ENCODE peak calls at places on chromosomes 1 and 21, in seven cellular contexts. R is EL; M is mucosa of descending colon; W is adipocyte; H is fibroblast of the conjunctiva; U is stimulated activated CD8-positive, alpha-beta memory T cell treated with anti-CD3 and anti-CD28 coated beads, Interleukin-7, amount 100 ng/mL, for 1 hour; O is NCI-H748 treated with DMSO at 0.1 percent for 48 hours. C is an unnamed sample.

GRCh38 chr1:39969048-39969447 is 14.1 kb downstream of the MFSD2A start:
- DNase-seq in R (peak), M (no peak), W (no peak), H (no peak), U (no peak), O (no peak), C (no peak)

GRCh38 chr1:9345922-9346321 is 53.2 kb downstream of the SPSB1 start:
- DNase-seq in R (no peak), M (no peak), W (no peak), H (no peak), U (no peak), O (no peak), C (no peak)

GRCh38 chr1:68107771-68108170 is 57.3 kb upstream of the DIRAS3 start:
- DNase-seq in R (peak), M (no peak), W (no peak), H (no peak), U (no peak), O (no peak), C (no peak)

GRCh38 chr1:64539808-64540207 is 69.9 kb downstream of the CACHD1 start:
- DNase-seq in R (peak), M (peak), W (peak), H (peak), U (no peak), O (no peak), C (no peak)

GRCh38 chr1:33515112-33515511 is 42.7 kb downstream of the ZSCAN20 start:
- DNase-seq in R (no peak), M (no peak), W (no peak), H (no peak), U (no peak), O (no peak), C (no peak)

GRCh38 chr1:172870901-172871606 is 179.7 kb downstream of the TNFSF18 start:
- DNase-seq in R (peak), M (no peak), W (peak), H (no peak), U (no peak), O (no peak), C (no peak)

GRCh38 chr1:207565546-207566468 is 69.8 kb downstream of the CR1 start:
- DNase-seq in R (peak), M (no peak), W (peak), H (no peak), U (no peak), O (no peak), C (no peak)

GRCh38 chr1:33237579-33237978 is 18.7 kb upstream of the ZNF362 start:
- DNase-seq in R (peak), M (no peak), W (no peak), H (no peak), U (no peak), O (no peak), C (peak)

GRCh38 chr1:172637522-172637921 is 21.4 kb upstream of the FASLG start:
- DNase-seq in R (peak), M (no peak), W (peak), H (peak), U (no peak), O (no peak), C (peak)

GRCh38 chr1:186474208-186474607 is 13.3 kb upstream of the PDC start:
- DNase-seq in R (peak), M (no peak), W (no peak), H (no peak), U (no peak), O (no peak), C (no peak)

GRCh38 chr21:34771512-34772028 is 102.8 kb downstream of the CLIC6 start:
- DNase-seq in R (peak), M (no peak), W (peak), H (peak), U (no peak), O (no peak), C (peak)

GRCh38 chr1:158103860-158104522 is 76.7 kb upstream of the CD1D start:
- DNase-seq in R (no peak), M (no peak), W (no peak), H (no peak), U (no peak), O (no peak), C (no peak)

GRCh38 chr1:198713081-198713480 is 74.2 kb downstream of the PTPRC start:
- DNase-seq in R (peak), M (no peak), W (peak), H (no peak), U (no peak), O (no peak), C (no peak)

GRCh38 chr1:233256191-233256590 is 39.3 kb downstream of the PCNX2 start:
- DNase-seq in R (no peak), M (no peak), W (peak), H (peak), U (no peak), O (no peak), C (no peak)

GRCh38 chr21:25717491-25718139 is 17.1 kb downstream of the ATP5PF start:
- DNase-seq in R (peak), M (no peak), W (peak), H (peak), U (no peak), O (no peak), C (no peak)

GRCh38 chr1:236502972-236503639 is 20.7 kb upstream of the LGALS8 start:
- DNase-seq in R (peak), M (peak), W (peak), H (no peak), U (no peak), O (no peak), C (peak)

GRCh38 chr1:179881642-179882252 is 338 bp upstream of the TOR1AIP1 start:
- DNase-seq in R (peak), M (no peak), W (peak), H (peak), U (no peak), O (peak), C (peak)